ENCODE peak calls at places on chromosomes 4 and X, in six cellular contexts. One of them, this sample, is unnamed.

GRCh38 chrX:51163730-51164129 is 168.9 kb upstream of the NUDT10 start:
- DNase-seq in K562: no peak
- DNase-seq in H1: no peak
- DNase-seq in GM23338: no peak
- DNase-seq in GM12878: no peak
- DNase-seq in HepG2: no peak
- DNase-seq in this sample: no peak

GRCh38 chrX:67953658-67954057 is 409.8 kb downstream of the AR start:
- DNase-seq in K562: no peak
- DNase-seq in H1: no peak
- DNase-seq in HepG2: no peak
- DNase-seq in GM12878: no peak
- DNase-seq in GM23338: no peak
- DNase-seq in this sample: no peak

GRCh38 chr4:82802906-82803305 is 4.3 kb upstream of the SCD5 start:
- DNase-seq in K562: no peak
- DNase-seq in HepG2: no peak
- DNase-seq in H1: no peak
- DNase-seq in GM12878: no peak
- DNase-seq in GM23338: no peak
- DNase-seq in this sample: no peak

GRCh38 chr4:43882470-43882869 is 566.1 kb downstream of the KCTD8 start:
- DNase-seq in H1: no peak
- DNase-seq in GM12878: no peak
- DNase-seq in K562: no peak
- DNase-seq in GM23338: no peak
- DNase-seq in HepG2: no peak
- DNase-seq in this sample: no peak

GRCh38 chr4:71553605-71554004 is 214.8 kb downstream of the SLC4A4 start:
- DNase-seq in GM23338: peak
- DNase-seq in GM12878: no peak
- DNase-seq in K562: peak
- DNase-seq in H1: no peak
- DNase-seq in HepG2: no peak
- DNase-seq in this sample: no peak

GRCh38 chrX:20159811-20160385 is 18.3 kb upstream of the EIF1AX start:
- DNase-seq in HepG2: no peak
- DNase-seq in K562: no peak
- DNase-seq in GM12878: no peak
- DNase-seq in GM23338: no peak
- DNase-seq in H1: no peak
- DNase-seq in this sample: no peak

GRCh38 chr4:141046255-141046654 is 87.0 kb downstream of the RNF150 start:
- DNase-seq in H1: no peak
- DNase-seq in K562: peak
- DNase-seq in GM12878: no peak
- DNase-seq in HepG2: peak
- DNase-seq in GM23338: no peak
- DNase-seq in this sample: no peak

GRCh38 chr4:160835789-160836188 is 1328.0 kb downstream of the FSTL5 start:
- DNase-seq in K562: no peak
- DNase-seq in GM23338: peak
- DNase-seq in HepG2: no peak
- DNase-seq in GM12878: no peak
- DNase-seq in H1: no peak
- DNase-seq in this sample: peak

GRCh38 chr4:109303141-109303499 is 662 bp upstream of the COL25A1 start:
- DNase-seq in K562: no peak
- DNase-seq in H1: no peak
- DNase-seq in HepG2: no peak
- DNase-seq in GM12878: no peak
- DNase-seq in GM23338: no peak
- DNase-seq in this sample: no peak

GRCh38 chrX:51098046-51098445 is 187.5 kb downstream of the BMP15 start:
- DNase-seq in HepG2: no peak
- DNase-seq in H1: no peak
- DNase-seq in K562: no peak
- DNase-seq in GM12878: no peak
- DNase-seq in GM23338: no peak
- DNase-seq in this sample: no peak

GRCh38 chrX:42096262-42096939 is 173.0 kb upstream of the CASK start:
- DNase-seq in H1: no peak
- DNase-seq in HepG2: peak
- DNase-seq in GM12878: no peak
- DNase-seq in K562: peak
- DNase-seq in GM23338: no peak
- DNase-seq in this sample: no peak

DNA sequence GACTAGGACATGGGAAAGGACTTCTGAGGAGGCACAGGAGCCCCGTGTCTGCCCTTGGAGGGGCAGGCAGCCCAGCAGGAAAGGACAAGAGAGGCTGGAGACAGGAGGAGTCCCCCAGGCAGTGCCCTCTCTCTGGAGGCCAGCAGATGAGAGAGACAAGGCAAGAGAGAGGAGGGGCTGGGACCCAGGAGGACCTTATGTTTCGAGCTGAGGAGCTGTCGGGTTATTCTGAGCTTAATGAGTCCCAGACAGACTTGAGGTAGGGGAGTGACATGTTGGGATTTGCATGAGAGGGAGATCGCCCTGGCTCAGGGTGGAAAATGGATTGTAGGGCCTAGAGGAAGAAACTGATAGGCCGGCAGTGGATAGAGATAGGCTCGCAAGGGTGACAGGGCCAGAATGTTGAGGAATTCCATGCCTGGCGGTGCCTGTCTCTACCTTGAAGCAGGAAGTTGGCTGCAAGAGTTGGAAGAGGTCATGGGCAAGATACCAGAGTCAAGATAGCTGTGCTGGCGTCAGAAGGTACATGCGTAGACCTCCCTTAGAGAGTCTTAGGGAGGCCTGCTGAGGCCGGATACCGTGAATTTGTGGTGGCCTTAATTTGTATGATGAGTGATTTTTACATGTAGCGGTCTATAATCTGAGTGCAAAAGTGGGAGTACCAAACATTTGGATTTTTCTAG is 19.4 kb downstream of the STOX2 start:
- DNase-seq in GM12878: no peak
- DNase-seq in GM23338: no peak
- DNase-seq in HepG2: no peak
- DNase-seq in H1: no peak
- DNase-seq in K562: no peak
- DNase-seq in this sample: no peak
- TF ChIP-seq CREB1 in GM12878: no peak
- TF ChIP-seq CREB1 in GM23338: no peak
- TF ChIP-seq CREB1 in HepG2: no peak
- TF ChIP-seq CREB1 in H1: no peak
- TF ChIP-seq CREB1 in K562: no peak
- TF ChIP-seq CREB1 in this sample: no peak

DNA sequence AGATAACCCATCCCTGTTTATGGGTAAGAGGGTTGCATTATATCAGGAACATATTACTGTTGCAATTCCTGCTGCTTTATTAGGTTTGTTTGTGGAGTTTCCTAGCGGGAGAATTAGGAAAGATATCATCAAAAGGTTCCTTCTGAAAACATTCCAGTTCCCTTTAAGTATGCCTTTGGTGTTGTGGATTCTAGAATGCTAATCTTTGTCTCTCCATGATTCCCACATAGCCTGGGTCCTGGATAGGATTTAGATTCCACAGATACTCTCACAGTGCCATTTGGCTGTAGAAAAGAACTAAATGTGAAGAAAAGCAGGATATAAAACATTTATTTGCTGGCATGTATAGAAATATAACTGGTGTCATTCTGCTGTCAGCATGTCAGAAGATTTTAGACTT is 338.7 kb downstream of the PCDH18 start:
- DNase-seq in GM23338: peak
- DNase-seq in GM12878: no peak
- DNase-seq in HepG2: no peak
- DNase-seq in H1: no peak
- DNase-seq in K562: no peak
- DNase-seq in this sample: no peak
- TF ChIP-seq CREB1 in GM23338: no peak
- TF ChIP-seq CREB1 in GM12878: no peak
- TF ChIP-seq CREB1 in HepG2: no peak
- TF ChIP-seq CREB1 in H1: no peak
- TF ChIP-seq CREB1 in K562: no peak
- TF ChIP-seq CREB1 in this sample: no peak

GRCh38 chr4:182918044-182918607 is 940 bp upstream of the DCTD start:
- DNase-seq in GM12878: peak
- DNase-seq in HepG2: no peak
- DNase-seq in H1: no peak
- DNase-seq in K562: no peak
- DNase-seq in GM23338: no peak
- DNase-seq in this sample: no peak
- TF ChIP-seq CREB1 in GM12878: no peak
- TF ChIP-seq CREB1 in HepG2: no peak
- TF ChIP-seq CREB1 in H1: no peak
- TF ChIP-seq CREB1 in K562: no peak
- TF ChIP-seq CREB1 in GM23338: no peak
- TF ChIP-seq CREB1 in this sample: no peak

GRCh38 chrX:22090181-22090580 is 58.1 kb downstream of the PHEX start:
- DNase-seq in GM12878: no peak
- DNase-seq in K562: no peak
- DNase-seq in HepG2: no peak
- DNase-seq in H1: no peak
- DNase-seq in GM23338: no peak
- DNase-seq in this sample: no peak
- TF ChIP-seq CREB1 in GM12878: no peak
- TF ChIP-seq CREB1 in K562: no peak
- TF ChIP-seq CREB1 in HepG2: no peak
- TF ChIP-seq CREB1 in H1: no peak
- TF ChIP-seq CREB1 in GM23338: no peak
- TF ChIP-seq CREB1 in this sample: no peak

GRCh38 chrX:39497717-39498265 is 600.0 kb downstream of the BCOR start:
- DNase-seq in H1: no peak
- DNase-seq in GM23338: no peak
- DNase-seq in K562: no peak
- DNase-seq in GM12878: no peak
- DNase-seq in HepG2: no peak
- DNase-seq in this sample: no peak
- TF ChIP-seq CREB1 in H1: no peak
- TF ChIP-seq CREB1 in GM23338: no peak
- TF ChIP-seq CREB1 in K562: no peak
- TF ChIP-seq CREB1 in GM12878: no peak
- TF ChIP-seq CREB1 in HepG2: no peak
- TF ChIP-seq CREB1 in this sample: no peak